ENCODE peak calls at places on chromosomes 2 and 18, in five cellular contexts. T, P, J, O and R are unnamed samples.

GRCh38 chr2:201808070-201808469 is 1.7 kb downstream of the CDK15 start:
- DNase-seq in P (no peak), O (no peak), T (no peak), J (no peak), R (no peak)

GRCh38 chr2:229454934-229455631 is 184.0 kb upstream of the PID1 start:
- DNase-seq in P (no peak), O (no peak), J (no peak), T (no peak), R (no peak)

GRCh38 chr2:222447144-222447543 is 22.8 kb downstream of the SGPP2 start:
- DNase-seq in P (no peak), J (no peak), O (no peak), T (no peak), R (no peak)

GRCh38 chr2:203802277-203803045 is 65.1 kb upstream of the CTLA4 start:
- DNase-seq in P (no peak), O (no peak), J (no peak), T (no peak), R (no peak)

GRCh38 chr2:15842771-15843666 is 97.3 kb upstream of the MYCN start:
- DNase-seq in O (peak; percentile 83), P (no peak), T (no peak), J (no peak), R (no peak)

GRCh38 chr2:210363261-210363660 is 48.3 kb upstream of the MYL1 start:
- DNase-seq in T (no peak), P (no peak), O (no peak), J (no peak), R (no peak)

GRCh38 chr2:241163601-241164118 is 13.4 kb downstream of the PPP1R7 start:
- DNase-seq in J (no peak), P (no peak), O (no peak), T (no peak), R (no peak)

GRCh38 chr18:25705650-25706049 is 353.7 kb upstream of the ZNF521 start:
- DNase-seq in T (no peak), J (no peak), P (no peak), O (no peak), R (no peak)

GRCh38 chr2:234496442-234496834 is 443 bp downstream of the ARL4C start:
- DNase-seq in T (no peak), P (no peak), J (no peak), O (peak; percentile 34), R (no peak)

GRCh38 chr2:191038241-191038725 is 24.3 kb upstream of the STAT1 start:
- DNase-seq in T (no peak), O (no peak), P (no peak), J (no peak), R (no peak)

GRCh38 chr2:85924522-85924921 is 35.7 kb upstream of the ST3GAL5 start:
- DNase-seq in T (no peak), O (no peak), J (no peak), P (peak; percentile 72), R (no peak)

GRCh38 chr2:45691600-45691999 is 40.1 kb downstream of the PRKCE start:
- DNase-seq in T (no peak), O (peak; percentile 42), J (no peak), P (no peak), R (no peak)

GRCh38 chr2:106280653-106281202 is 86.6 kb upstream of the UXS1 start:
- DNase-seq in J (no peak), T (no peak), O (no peak), P (no peak), R (no peak)

GRCh38 chr2:39516347-39517101 is 79.4 kb upstream of the MAP4K3 start:
- DNase-seq in P (peak; percentile 79), T (no peak), J (no peak), O (peak; percentile 57), R (peak; percentile 46)

GRCh38 chr2:73172963-73173362 is 29.4 kb upstream of the NOTO start:
- DNase-seq in J (no peak), O (no peak), T (no peak), P (no peak), R (no peak)

GRCh38 chr2:240987588-240987987 is 10.8 kb upstream of the SNED1 start:
- DNase-seq in O (no peak), T (no peak), J (no peak), P (peak; percentile 70), R (no peak)

GRCh38 chr2:85601771-85602475 is 575 bp downstream of the TMEM150A start:
- DNase-seq in J (peak; percentile 84), P (peak; percentile 87), T (peak; percentile 90), O (peak; percentile 46), R (no peak)

GRCh38 chr2:227324671-227325055 is 388 bp upstream of the MFF start:
- DNase-seq in T (no peak), P (no peak), J (no peak), O (peak; percentile 20), R (no peak)

GRCh38 chr2:66430906-66431619 is 3.9 kb upstream of the MEIS1 start:
- DNase-seq in P (no peak), T (no peak), J (no peak), O (no peak), R (no peak)

GRCh38 chr2:16126969-16127940 is 186.9 kb downstream of the MYCN start:
- DNase-seq in O (no peak), P (no peak), J (no peak), T (no peak), R (no peak)

GRCh38 chr18:43789234-43790000 is 512.1 kb upstream of the SYT4 start:
- DNase-seq in T (no peak), P (no peak), J (no peak), O (no peak), R (no peak)

GRCh38 chr2:3163401-3163800 is 214.2 kb downstream of the EIPR1 start:
- DNase-seq in O (no peak), T (no peak), J (no peak), P (no peak), R (no peak)

GRCh38 chr2:12177052-12177994 is 430.9 kb downstream of the LPIN1 start:
- DNase-seq in J (no peak), O (no peak), T (no peak), P (no peak), R (no peak)

GRCh38 chr2:33068261-33068660 is 121.5 kb downstream of the LTBP1 start:
- DNase-seq in J (no peak), O (no peak), P (no peak), T (no peak), R (peak; percentile 45)

GRCh38 chr2:118989481-118989880 is 47.5 kb downstream of the MARCO start:
- DNase-seq in T (no peak), O (no peak), P (peak; percentile 20), J (no peak), R (no peak)

GRCh38 chr2:128320609-128321420 is 2.1 kb upstream of the HS6ST1 start:
- DNase-seq in J (peak; percentile 70), O (no peak), T (no peak), P (peak; percentile 65), R (no peak)

GRCh38 chr2:238521002-238521401 is 94.3 kb downstream of the ASB1 start:
- DNase-seq in O (no peak), P (no peak), T (no peak), J (no peak), R (no peak)

GRCh38 chr2:238525990-238526389 is 99.3 kb downstream of the ASB1 start:
- DNase-seq in T (no peak), P (no peak), J (no peak), O (no peak), R (no peak)

GRCh38 chr2:238524584-238524983 is 97.9 kb downstream of the ASB1 start:
- DNase-seq in P (no peak), O (no peak), T (no peak), J (no peak), R (no peak)

GRCh38 chr2:238521870-238522269 is 95.1 kb downstream of the ASB1 start:
- DNase-seq in O (no peak), T (no peak), P (no peak), J (no peak), R (no peak)

DNA sequence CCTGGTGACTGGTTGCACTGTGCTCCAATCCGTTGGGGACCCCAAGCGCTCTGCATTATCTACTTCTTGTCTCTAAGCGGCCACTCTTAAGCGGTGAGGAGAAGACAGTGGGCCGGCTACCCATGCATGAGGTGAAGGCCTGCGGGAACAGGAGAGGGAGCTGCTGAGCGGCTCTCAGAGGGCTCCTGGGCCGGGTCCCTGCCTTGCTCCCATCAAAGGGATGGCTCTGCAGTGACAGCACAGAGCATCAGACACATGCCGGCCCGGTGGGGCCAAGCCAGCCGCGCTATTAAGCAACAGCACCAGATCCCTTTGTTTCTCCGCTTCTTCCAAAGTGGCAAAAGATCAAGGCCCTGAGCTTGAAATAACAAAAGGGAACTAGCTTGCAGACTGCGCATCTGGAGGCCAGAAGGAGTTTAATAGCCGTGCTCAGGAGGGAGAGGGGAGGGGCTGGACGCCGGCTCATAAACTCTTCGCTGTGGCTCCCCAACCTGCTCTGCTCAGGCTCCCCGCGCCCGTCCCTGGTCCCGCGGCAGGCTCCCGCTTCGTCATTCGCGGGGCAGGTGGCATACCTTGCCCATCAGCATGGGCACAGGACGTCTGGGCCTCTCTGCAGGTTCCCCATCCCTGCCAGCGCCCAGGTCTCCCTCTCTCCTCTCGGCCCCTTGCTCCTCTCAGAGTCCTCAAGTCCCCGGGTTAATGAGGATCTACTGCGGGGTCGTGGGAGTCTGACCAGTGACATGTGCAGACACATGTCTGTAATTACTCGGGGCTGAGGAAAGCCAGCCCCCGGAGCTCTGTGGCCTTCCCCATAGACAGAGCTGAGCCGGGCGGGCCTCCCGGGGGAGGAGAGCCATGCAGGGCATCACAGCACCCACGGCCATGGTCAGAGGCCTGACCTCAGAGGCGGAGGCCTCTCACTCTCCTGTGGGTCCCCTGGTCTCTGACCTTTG is 96.7 kb downstream of the ASB1 start:
- DNase-seq in P (no peak), T (no peak), O (no peak), J (no peak), R (peak; percentile 10)
- TF ChIP-seq CTCF in P (no peak), T (no peak), O (no peak), J (no peak), R (peak; percentile 32)

GRCh38 chr18:48412339-48412929 is 3.3 kb upstream of the ZBTB7C start:
- DNase-seq in J (no peak), O (peak; percentile 18), T (no peak), P (no peak), R (no peak)

GRCh38 chr18:48408111-48408726 is 964 bp downstream of the ZBTB7C start:
- DNase-seq in T (no peak), J (no peak), P (peak; percentile 75), O (no peak), R (no peak)

GRCh38 chr18:48409591-48410094 is 460 bp upstream of the ZBTB7C start:
- DNase-seq in O (peak; percentile 16), P (peak; percentile 82), J (peak; percentile 80), T (peak; percentile 82), R (no peak)

GRCh38 chr18:48408727-48409590 is at the start of gene ZBTB7C:
- DNase-seq in O (peak; percentile 16), T (peak; percentile 77), J (no peak), P (peak; percentile 75), R (no peak)

GRCh38 chr18:48410095-48410920 is 1.1 kb upstream of the ZBTB7C start:
- DNase-seq in P (peak; percentile 96), O (peak; percentile 75), T (peak; percentile 97), J (peak; percentile 95), R (peak; percentile 27)
- H3K27ac ChIP-seq in P (peak overlapping the region; percentile 85), O (peak overlapping the region; percentile 59), T (peak overlapping the region; percentile 61), J (peak overlapping the region; percentile 87), R (no peak overlapping the region)

DNA sequence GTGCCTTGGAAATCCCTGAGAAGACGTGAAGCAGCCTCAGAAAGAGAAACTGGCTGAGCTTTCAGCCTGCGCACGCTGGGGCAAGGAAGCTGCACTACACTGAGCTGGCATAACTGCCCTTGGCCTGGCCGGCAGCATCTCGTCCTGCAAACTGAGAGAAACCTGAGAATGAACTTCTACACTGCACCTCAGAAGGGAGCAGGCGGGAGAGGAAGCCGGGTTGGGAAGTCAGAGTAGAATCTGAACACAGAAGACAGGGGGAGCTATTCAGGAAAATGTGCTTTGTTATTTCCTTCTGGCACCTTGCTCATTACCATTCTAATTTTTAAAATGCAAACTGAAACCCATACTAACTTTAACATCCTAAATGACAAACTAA is 70.9 kb downstream of the ZEB2 start:
- DNase-seq in O (no peak), P (peak; percentile 73), T (no peak), J (no peak), R (no peak)
- TF ChIP-seq CTCF in O (peak; percentile 62), P (peak; percentile 36), T (no peak), J (peak; percentile 26), R (peak; percentile 28)

GRCh38 chr18:48834421-48835011 is 116.2 kb downstream of the SMAD7 start:
- DNase-seq in O (peak; percentile 75), J (peak; percentile 88), P (peak; percentile 95), T (peak; percentile 89), R (peak; percentile 78)
- H3K27ac ChIP-seq in O (peak overlapping the region; percentile 2), J (peak overlapping the region; percentile 27), P (peak overlapping the region; percentile 63), T (peak overlapping the region; percentile 60), R (peak overlapping the region; percentile 82)